ENCODE peak calls at places on chromosome 10, in six cellular contexts. One of them, this sample, is unnamed.

GRCh38 chr10:96570512-96570911 is 16.3 kb downstream of the TM9SF3 start:
- ATAC-seq in naive thymus-derived CD4-positive, alpha-beta T cell: no peak
- ATAC-seq in right lobe of liver: no peak
- ATAC-seq in psoas muscle: no peak
- ATAC-seq in RWPE2: no peak
- ATAC-seq in CD8-positive, alpha-beta T cell: no peak
- ATAC-seq in this sample: no peak

GRCh38 chr10:9274206-9274755 is 1219.8 kb downstream of the GATA3 start:
- ATAC-seq in naive thymus-derived CD4-positive, alpha-beta T cell: no peak
- ATAC-seq in right lobe of liver: no peak
- ATAC-seq in psoas muscle: no peak
- ATAC-seq in RWPE2: no peak
- ATAC-seq in CD8-positive, alpha-beta T cell: no peak
- ATAC-seq in this sample: no peak

GRCh38 chr10:79327090-79327457 is 20.2 kb upstream of the PPIF start:
- ATAC-seq in naive thymus-derived CD4-positive, alpha-beta T cell: no peak
- ATAC-seq in right lobe of liver: no peak
- ATAC-seq in psoas muscle: no peak
- ATAC-seq in RWPE2: no peak
- ATAC-seq in CD8-positive, alpha-beta T cell: no peak
- ATAC-seq in this sample: no peak

GRCh38 chr10:122294006-122294405 is 22.9 kb downstream of the BTBD16 start:
- ATAC-seq in naive thymus-derived CD4-positive, alpha-beta T cell: no peak
- ATAC-seq in right lobe of liver: no peak
- ATAC-seq in psoas muscle: no peak
- ATAC-seq in RWPE2: peak; percentile 83
- ATAC-seq in CD8-positive, alpha-beta T cell: no peak
- ATAC-seq in this sample: no peak

GRCh38 chr10:30750971-30751677 is 121.6 kb upstream of the LYZL2 start:
- ATAC-seq in naive thymus-derived CD4-positive, alpha-beta T cell: no peak
- ATAC-seq in right lobe of liver: no peak
- ATAC-seq in psoas muscle: no peak
- ATAC-seq in RWPE2: no peak
- ATAC-seq in CD8-positive, alpha-beta T cell: no peak
- ATAC-seq in this sample: no peak

GRCh38 chr10:116878123-116878522 is 28.8 kb downstream of the ENO4 start:
- ATAC-seq in naive thymus-derived CD4-positive, alpha-beta T cell: no peak
- ATAC-seq in right lobe of liver: no peak
- ATAC-seq in psoas muscle: no peak
- ATAC-seq in RWPE2: peak; percentile 25
- ATAC-seq in CD8-positive, alpha-beta T cell: no peak
- ATAC-seq in this sample: no peak

GRCh38 chr10:107831772-107832171 is 667.3 kb upstream of the SORCS1 start:
- ATAC-seq in naive thymus-derived CD4-positive, alpha-beta T cell: no peak
- ATAC-seq in right lobe of liver: no peak
- ATAC-seq in psoas muscle: no peak
- ATAC-seq in RWPE2: no peak
- ATAC-seq in CD8-positive, alpha-beta T cell: no peak
- ATAC-seq in this sample: no peak

GRCh38 chr10:49178489-49179471 is 9.4 kb downstream of the TMEM273 start:
- ATAC-seq in naive thymus-derived CD4-positive, alpha-beta T cell: no peak
- ATAC-seq in right lobe of liver: no peak
- ATAC-seq in psoas muscle: no peak
- ATAC-seq in RWPE2: no peak
- ATAC-seq in CD8-positive, alpha-beta T cell: no peak
- ATAC-seq in this sample: no peak

GRCh38 chr10:71553371-71553900 is 156.7 kb downstream of the CDH23 start:
- ATAC-seq in naive thymus-derived CD4-positive, alpha-beta T cell: no peak
- ATAC-seq in right lobe of liver: no peak
- ATAC-seq in psoas muscle: no peak
- ATAC-seq in RWPE2: no peak
- ATAC-seq in CD8-positive, alpha-beta T cell: no peak
- ATAC-seq in this sample: no peak

GRCh38 chr10:26386800-26387199 is 51.3 kb upstream of the APBB1IP start:
- ATAC-seq in naive thymus-derived CD4-positive, alpha-beta T cell: peak; percentile 72
- ATAC-seq in right lobe of liver: no peak
- ATAC-seq in psoas muscle: no peak
- ATAC-seq in RWPE2: no peak
- ATAC-seq in CD8-positive, alpha-beta T cell: no peak
- ATAC-seq in this sample: no peak

GRCh38 chr10:93245772-93246171 is 172.1 kb downstream of the CYP26A1 start:
- ATAC-seq in naive thymus-derived CD4-positive, alpha-beta T cell: no peak
- ATAC-seq in right lobe of liver: peak; percentile 66
- ATAC-seq in psoas muscle: no peak
- ATAC-seq in RWPE2: no peak
- ATAC-seq in CD8-positive, alpha-beta T cell: no peak
- ATAC-seq in this sample: no peak

GRCh38 chr10:50576245-50576815 is 47.4 kb downstream of the SGMS1 start:
- ATAC-seq in naive thymus-derived CD4-positive, alpha-beta T cell: no peak
- ATAC-seq in right lobe of liver: no peak
- ATAC-seq in psoas muscle: peak; percentile 52
- ATAC-seq in RWPE2: no peak
- ATAC-seq in CD8-positive, alpha-beta T cell: peak; percentile 54
- ATAC-seq in this sample: no peak

GRCh38 chr10:90051474-90051873 is 350.1 kb downstream of the KIF20B start:
- ATAC-seq in naive thymus-derived CD4-positive, alpha-beta T cell: no peak
- ATAC-seq in right lobe of liver: no peak
- ATAC-seq in psoas muscle: no peak
- ATAC-seq in RWPE2: peak; percentile 99
- ATAC-seq in CD8-positive, alpha-beta T cell: no peak
- ATAC-seq in this sample: no peak

GRCh38 chr10:17474595-17474994 is 20.2 kb upstream of the ST8SIA6 start:
- ATAC-seq in naive thymus-derived CD4-positive, alpha-beta T cell: no peak
- ATAC-seq in right lobe of liver: no peak
- ATAC-seq in psoas muscle: no peak
- ATAC-seq in RWPE2: no peak
- ATAC-seq in CD8-positive, alpha-beta T cell: no peak
- ATAC-seq in this sample: no peak

GRCh38 chr10:47403401-47404318 is 19.6 kb upstream of the ZNF488 start:
- ATAC-seq in naive thymus-derived CD4-positive, alpha-beta T cell: no peak
- ATAC-seq in right lobe of liver: no peak
- ATAC-seq in psoas muscle: no peak
- ATAC-seq in RWPE2: no peak
- ATAC-seq in CD8-positive, alpha-beta T cell: no peak
- ATAC-seq in this sample: no peak

GRCh38 chr10:34433241-34434076 is 381.6 kb downstream of the PARD3 start:
- ATAC-seq in naive thymus-derived CD4-positive, alpha-beta T cell: no peak
- ATAC-seq in right lobe of liver: no peak
- ATAC-seq in psoas muscle: no peak
- ATAC-seq in RWPE2: no peak
- ATAC-seq in CD8-positive, alpha-beta T cell: no peak
- ATAC-seq in this sample: peak; percentile 43

GRCh38 chr10:91557540-91558231 is 75.2 kb downstream of the PPP1R3C start:
- ATAC-seq in naive thymus-derived CD4-positive, alpha-beta T cell: no peak
- ATAC-seq in right lobe of liver: no peak
- ATAC-seq in psoas muscle: no peak
- ATAC-seq in RWPE2: no peak
- ATAC-seq in CD8-positive, alpha-beta T cell: no peak
- ATAC-seq in this sample: no peak

GRCh38 chr10:79323602-79324001 is 23.7 kb upstream of the PPIF start:
- ATAC-seq in naive thymus-derived CD4-positive, alpha-beta T cell: no peak
- ATAC-seq in right lobe of liver: no peak
- ATAC-seq in psoas muscle: no peak
- ATAC-seq in RWPE2: no peak
- ATAC-seq in CD8-positive, alpha-beta T cell: no peak
- ATAC-seq in this sample: no peak

GRCh38 chr10:89576022-89576421 is 40.6 kb upstream of the SLC16A12 start:
- ATAC-seq in naive thymus-derived CD4-positive, alpha-beta T cell: no peak
- ATAC-seq in right lobe of liver: no peak
- ATAC-seq in psoas muscle: no peak
- ATAC-seq in RWPE2: no peak
- ATAC-seq in CD8-positive, alpha-beta T cell: no peak
- ATAC-seq in this sample: no peak

GRCh38 chr10:91944880-91945630 is 21.5 kb downstream of the BTAF1 start:
- ATAC-seq in naive thymus-derived CD4-positive, alpha-beta T cell: peak; percentile 48
- ATAC-seq in right lobe of liver: no peak
- ATAC-seq in psoas muscle: no peak
- ATAC-seq in RWPE2: no peak
- ATAC-seq in CD8-positive, alpha-beta T cell: peak; percentile 51
- ATAC-seq in this sample: no peak

GRCh38 chr10:22310928-22311327 is 5.3 kb upstream of the COMMD3 start:
- ATAC-seq in naive thymus-derived CD4-positive, alpha-beta T cell: no peak
- ATAC-seq in right lobe of liver: no peak
- ATAC-seq in psoas muscle: no peak
- ATAC-seq in RWPE2: no peak
- ATAC-seq in CD8-positive, alpha-beta T cell: no peak
- ATAC-seq in this sample: no peak

GRCh38 chr10:7111574-7111973 is 299.3 kb downstream of the SFMBT2 start:
- ATAC-seq in naive thymus-derived CD4-positive, alpha-beta T cell: no peak
- ATAC-seq in right lobe of liver: no peak
- ATAC-seq in psoas muscle: no peak
- ATAC-seq in RWPE2: peak; percentile 67
- ATAC-seq in CD8-positive, alpha-beta T cell: no peak
- ATAC-seq in this sample: no peak

GRCh38 chr10:7102557-7103349 is 308.1 kb downstream of the SFMBT2 start:
- ATAC-seq in naive thymus-derived CD4-positive, alpha-beta T cell: no peak
- ATAC-seq in right lobe of liver: no peak
- ATAC-seq in psoas muscle: no peak
- ATAC-seq in RWPE2: no peak
- ATAC-seq in CD8-positive, alpha-beta T cell: no peak
- ATAC-seq in this sample: no peak

GRCh38 chr10:7111089-7111488 is 299.7 kb downstream of the SFMBT2 start:
- ATAC-seq in naive thymus-derived CD4-positive, alpha-beta T cell: no peak
- ATAC-seq in right lobe of liver: no peak
- ATAC-seq in psoas muscle: no peak
- ATAC-seq in RWPE2: no peak
- ATAC-seq in CD8-positive, alpha-beta T cell: no peak
- ATAC-seq in this sample: no peak

GRCh38 chr10:7107287-7107686 is 303.5 kb downstream of the SFMBT2 start:
- ATAC-seq in naive thymus-derived CD4-positive, alpha-beta T cell: no peak
- ATAC-seq in right lobe of liver: no peak
- ATAC-seq in psoas muscle: no peak
- ATAC-seq in RWPE2: no peak
- ATAC-seq in CD8-positive, alpha-beta T cell: no peak
- ATAC-seq in this sample: no peak

GRCh38 chr10:7108141-7108540 is 302.7 kb downstream of the SFMBT2 start:
- ATAC-seq in naive thymus-derived CD4-positive, alpha-beta T cell: no peak
- ATAC-seq in right lobe of liver: no peak
- ATAC-seq in psoas muscle: no peak
- ATAC-seq in RWPE2: no peak
- ATAC-seq in CD8-positive, alpha-beta T cell: no peak
- ATAC-seq in this sample: no peak
- H3K27ac ChIP-seq in naive thymus-derived CD4-positive, alpha-beta T cell: no peak overlapping the region
- H3K27ac ChIP-seq in right lobe of liver: no peak overlapping the region
- H3K27ac ChIP-seq in psoas muscle: no peak overlapping the region
- H3K27ac ChIP-seq in RWPE2: no peak overlapping the region
- H3K27ac ChIP-seq in CD8-positive, alpha-beta T cell: no peak overlapping the region
- H3K27ac ChIP-seq in this sample: no peak overlapping the region

DNA sequence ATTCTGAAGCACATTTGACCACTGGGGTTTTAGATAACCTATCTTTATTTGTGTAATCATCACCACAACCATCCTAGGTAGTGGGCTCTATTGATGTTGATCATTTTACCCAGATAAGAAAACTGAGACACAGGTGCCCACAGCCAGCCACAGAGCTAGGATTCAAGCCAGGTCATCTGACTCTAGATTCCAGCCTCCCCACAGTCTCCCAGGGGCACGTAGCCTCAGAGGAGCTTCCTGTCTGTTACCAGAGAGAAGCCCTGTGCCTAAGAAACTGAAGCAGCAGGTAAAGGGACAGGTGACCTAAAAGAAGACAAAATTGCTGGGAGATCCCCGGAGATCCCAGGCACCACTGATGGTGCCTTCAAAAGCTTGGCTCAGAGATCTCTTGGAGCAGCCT is 55.8 kb downstream of the ALOX5 start:
- ATAC-seq in naive thymus-derived CD4-positive, alpha-beta T cell: no peak
- ATAC-seq in right lobe of liver: no peak
- ATAC-seq in psoas muscle: no peak
- ATAC-seq in RWPE2: no peak
- ATAC-seq in CD8-positive, alpha-beta T cell: no peak
- ATAC-seq in this sample: no peak
- H3K4me1 ChIP-seq in naive thymus-derived CD4-positive, alpha-beta T cell: peaks cover 10% of the 10 kb centered on the region
- H3K4me1 ChIP-seq in right lobe of liver: no peaks in the 10 kb centered on the region
- H3K4me1 ChIP-seq in psoas muscle: no peaks in the 10 kb centered on the region
- H3K4me1 ChIP-seq in RWPE2: no peaks in the 10 kb centered on the region
- H3K4me1 ChIP-seq in CD8-positive, alpha-beta T cell: peaks cover 28% of the 10 kb centered on the region
- H3K4me1 ChIP-seq in this sample: no peaks in the 10 kb centered on the region

GRCh38 chr10:5456563-5456962 is 42.8 kb downstream of the CALML5 start:
- ATAC-seq in naive thymus-derived CD4-positive, alpha-beta T cell: no peak
- ATAC-seq in right lobe of liver: peak; percentile 34
- ATAC-seq in psoas muscle: no peak
- ATAC-seq in RWPE2: no peak
- ATAC-seq in CD8-positive, alpha-beta T cell: no peak
- ATAC-seq in this sample: no peak

GRCh38 chr10:5457741-5458140 is 41.6 kb downstream of the CALML5 start:
- ATAC-seq in naive thymus-derived CD4-positive, alpha-beta T cell: peak; percentile 87
- ATAC-seq in right lobe of liver: no peak
- ATAC-seq in psoas muscle: no peak
- ATAC-seq in RWPE2: no peak
- ATAC-seq in CD8-positive, alpha-beta T cell: peak; percentile 77
- ATAC-seq in this sample: no peak

GRCh38 chr10:5449823-5450222 is 37.5 kb downstream of the NET1 start:
- ATAC-seq in naive thymus-derived CD4-positive, alpha-beta T cell: no peak
- ATAC-seq in right lobe of liver: peak; percentile 7
- ATAC-seq in psoas muscle: peak; percentile 78
- ATAC-seq in RWPE2: peak; percentile 79
- ATAC-seq in CD8-positive, alpha-beta T cell: no peak
- ATAC-seq in this sample: peak; percentile 72

GRCh38 chr10:5450605-5451384 is 38.4 kb downstream of the NET1 start:
- ATAC-seq in naive thymus-derived CD4-positive, alpha-beta T cell: no peak
- ATAC-seq in right lobe of liver: no peak
- ATAC-seq in psoas muscle: no peak
- ATAC-seq in RWPE2: no peak
- ATAC-seq in CD8-positive, alpha-beta T cell: no peak
- ATAC-seq in this sample: no peak

GRCh38 chr10:5453749-5454489 is 41.6 kb downstream of the NET1 start:
- ATAC-seq in naive thymus-derived CD4-positive, alpha-beta T cell: no peak
- ATAC-seq in right lobe of liver: no peak
- ATAC-seq in psoas muscle: no peak
- ATAC-seq in RWPE2: no peak
- ATAC-seq in CD8-positive, alpha-beta T cell: no peak
- ATAC-seq in this sample: no peak
- H3K27ac ChIP-seq in naive thymus-derived CD4-positive, alpha-beta T cell: no peak overlapping the region
- H3K27ac ChIP-seq in right lobe of liver: no peak overlapping the region
- H3K27ac ChIP-seq in psoas muscle: no peak overlapping the region
- H3K27ac ChIP-seq in RWPE2: no peak overlapping the region
- H3K27ac ChIP-seq in CD8-positive, alpha-beta T cell: no peak overlapping the region
- H3K27ac ChIP-seq in this sample: no peak overlapping the region

GRCh38 chr10:69226919-69227450 is 6.9 kb downstream of the HKDC1 start:
- ATAC-seq in naive thymus-derived CD4-positive, alpha-beta T cell: no peak
- ATAC-seq in right lobe of liver: no peak
- ATAC-seq in psoas muscle: no peak
- ATAC-seq in RWPE2: no peak
- ATAC-seq in CD8-positive, alpha-beta T cell: no peak
- ATAC-seq in this sample: no peak

GRCh38 chr10:69223028-69223342 is 2.9 kb downstream of the HKDC1 start:
- ATAC-seq in naive thymus-derived CD4-positive, alpha-beta T cell: no peak
- ATAC-seq in right lobe of liver: peak; percentile 14
- ATAC-seq in psoas muscle: no peak
- ATAC-seq in RWPE2: no peak
- ATAC-seq in CD8-positive, alpha-beta T cell: no peak
- ATAC-seq in this sample: no peak

GRCh38 chr10:69224862-69225657 is 4.9 kb downstream of the HKDC1 start:
- ATAC-seq in naive thymus-derived CD4-positive, alpha-beta T cell: no peak
- ATAC-seq in right lobe of liver: no peak
- ATAC-seq in psoas muscle: no peak
- ATAC-seq in RWPE2: peak; percentile 35
- ATAC-seq in CD8-positive, alpha-beta T cell: no peak
- ATAC-seq in this sample: no peak

GRCh38 chr10:69228151-69228550 is 8.0 kb downstream of the HKDC1 start:
- ATAC-seq in naive thymus-derived CD4-positive, alpha-beta T cell: no peak
- ATAC-seq in right lobe of liver: no peak
- ATAC-seq in psoas muscle: no peak
- ATAC-seq in RWPE2: no peak
- ATAC-seq in CD8-positive, alpha-beta T cell: no peak
- ATAC-seq in this sample: no peak

GRCh38 chr10:69225681-69226080 is 5.5 kb downstream of the HKDC1 start:
- ATAC-seq in naive thymus-derived CD4-positive, alpha-beta T cell: no peak
- ATAC-seq in right lobe of liver: no peak
- ATAC-seq in psoas muscle: no peak
- ATAC-seq in RWPE2: no peak
- ATAC-seq in CD8-positive, alpha-beta T cell: no peak
- ATAC-seq in this sample: no peak
- H3K4me1 ChIP-seq in naive thymus-derived CD4-positive, alpha-beta T cell: peaks cover 32% of the 10 kb centered on the region
- H3K4me1 ChIP-seq in right lobe of liver: no peaks in the 10 kb centered on the region
- H3K4me1 ChIP-seq in psoas muscle: no peaks in the 10 kb centered on the region
- H3K4me1 ChIP-seq in RWPE2: peaks cover 33% of the 10 kb centered on the region
- H3K4me1 ChIP-seq in CD8-positive, alpha-beta T cell: peaks cover 49% of the 10 kb centered on the region
- H3K4me1 ChIP-seq in this sample: no peaks in the 10 kb centered on the region